ENCODE peak calls at places on chromosomes 12 and 14, in six cellular contexts. One of them, this sample, is unnamed.
A peak's percentile ranks its signal among the peaks of the same experiment; 100 is the strongest.

GRCh38 chr12:79775355-79776073 is 84.8 kb upstream of the PAWR start:
- DNase-seq in progenitor cell of endocrine pancreas: no peak
- DNase-seq in astrocyte: no peak
- DNase-seq in stomach: no peak
- DNase-seq in PC-9: no peak
- DNase-seq in CD4-positive, alpha-beta T cell: no peak
- DNase-seq in this sample: no peak

GRCh38 chr12:112008918-112009317 is 4.0 kb downstream of the TMEM116 start:
- DNase-seq in astrocyte: no peak
- DNase-seq in progenitor cell of endocrine pancreas: no peak
- DNase-seq in stomach: no peak
- DNase-seq in CD4-positive, alpha-beta T cell: no peak
- DNase-seq in PC-9: no peak
- DNase-seq in this sample: no peak

GRCh38 chr12:12379831-12380730 is 23.2 kb downstream of the BORCS5 start:
- DNase-seq in PC-9: no peak
- DNase-seq in progenitor cell of endocrine pancreas: no peak
- DNase-seq in CD4-positive, alpha-beta T cell: peak; percentile 18
- DNase-seq in stomach: no peak
- DNase-seq in astrocyte: no peak
- DNase-seq in this sample: no peak

GRCh38 chr12:95003921-95004272 is 400 bp upstream of the NDUFA12 start:
- DNase-seq in progenitor cell of endocrine pancreas: no peak
- DNase-seq in CD4-positive, alpha-beta T cell: no peak
- DNase-seq in astrocyte: no peak
- DNase-seq in PC-9: no peak
- DNase-seq in stomach: no peak
- DNase-seq in this sample: no peak

GRCh38 chr12:15334225-15334624 is 11.9 kb downstream of the PTPRO start:
- DNase-seq in PC-9: no peak
- DNase-seq in stomach: no peak
- DNase-seq in CD4-positive, alpha-beta T cell: no peak
- DNase-seq in astrocyte: no peak
- DNase-seq in progenitor cell of endocrine pancreas: no peak
- DNase-seq in this sample: no peak

GRCh38 chr12:98594050-98594853 is 766 bp downstream of the SLC25A3 start:
- DNase-seq in PC-9: no peak
- DNase-seq in stomach: peak; percentile 44
- DNase-seq in astrocyte: no peak
- DNase-seq in CD4-positive, alpha-beta T cell: peak; percentile 26
- DNase-seq in progenitor cell of endocrine pancreas: peak; percentile 10
- DNase-seq in this sample: no peak

GRCh38 chr12:53074999-53075370 is 4.2 kb downstream of the SPRYD3 start:
- DNase-seq in astrocyte: no peak
- DNase-seq in progenitor cell of endocrine pancreas: no peak
- DNase-seq in PC-9: no peak
- DNase-seq in CD4-positive, alpha-beta T cell: no peak
- DNase-seq in stomach: no peak
- DNase-seq in this sample: no peak

GRCh38 chr12:131737485-131737827 is 26.6 kb downstream of the SFSWAP start:
- DNase-seq in stomach: no peak
- DNase-seq in astrocyte: no peak
- DNase-seq in PC-9: no peak
- DNase-seq in CD4-positive, alpha-beta T cell: no peak
- DNase-seq in progenitor cell of endocrine pancreas: no peak
- DNase-seq in this sample: no peak

GRCh38 chr12:80847575-80847974 is 90.2 kb downstream of the LIN7A start:
- DNase-seq in PC-9: no peak
- DNase-seq in CD4-positive, alpha-beta T cell: no peak
- DNase-seq in progenitor cell of endocrine pancreas: no peak
- DNase-seq in stomach: no peak
- DNase-seq in astrocyte: no peak
- DNase-seq in this sample: no peak

GRCh38 chr12:2057041-2057792 is 4.4 kb downstream of the CACNA1C start:
- DNase-seq in stomach: peak; percentile 60
- DNase-seq in progenitor cell of endocrine pancreas: peak; percentile 90
- DNase-seq in CD4-positive, alpha-beta T cell: peak; percentile 20
- DNase-seq in PC-9: peak; percentile 21
- DNase-seq in astrocyte: no peak
- DNase-seq in this sample: peak; percentile 81

GRCh38 chr12:118187746-118188390 is 51.9 kb downstream of the PEBP1 start:
- DNase-seq in stomach: no peak
- DNase-seq in PC-9: no peak
- DNase-seq in astrocyte: no peak
- DNase-seq in progenitor cell of endocrine pancreas: no peak
- DNase-seq in CD4-positive, alpha-beta T cell: no peak
- DNase-seq in this sample: no peak

GRCh38 chr12:3137268-3137761 is 60.1 kb downstream of the TSPAN9 start:
- DNase-seq in progenitor cell of endocrine pancreas: no peak
- DNase-seq in stomach: no peak
- DNase-seq in PC-9: no peak
- DNase-seq in CD4-positive, alpha-beta T cell: no peak
- DNase-seq in astrocyte: no peak
- DNase-seq in this sample: no peak

GRCh38 chr14:37082431-37082830 is 90.0 kb downstream of the SLC25A21 start:
- DNase-seq in stomach: no peak
- DNase-seq in astrocyte: no peak
- DNase-seq in progenitor cell of endocrine pancreas: no peak
- DNase-seq in PC-9: no peak
- DNase-seq in CD4-positive, alpha-beta T cell: no peak
- DNase-seq in this sample: no peak

GRCh38 chr12:62713190-62713589 is 221.8 kb downstream of the PPM1H start:
- DNase-seq in progenitor cell of endocrine pancreas: no peak
- DNase-seq in CD4-positive, alpha-beta T cell: no peak
- DNase-seq in stomach: no peak
- DNase-seq in astrocyte: no peak
- DNase-seq in PC-9: no peak
- DNase-seq in this sample: no peak

GRCh38 chr12:58858030-58858429 is 62.3 kb downstream of the LRIG3 start:
- DNase-seq in progenitor cell of endocrine pancreas: no peak
- DNase-seq in PC-9: no peak
- DNase-seq in astrocyte: no peak
- DNase-seq in stomach: no peak
- DNase-seq in CD4-positive, alpha-beta T cell: no peak
- DNase-seq in this sample: no peak

GRCh38 chr12:23238190-23238589 is 613.2 kb downstream of the ETNK1 start:
- DNase-seq in CD4-positive, alpha-beta T cell: no peak
- DNase-seq in stomach: no peak
- DNase-seq in astrocyte: no peak
- DNase-seq in progenitor cell of endocrine pancreas: no peak
- DNase-seq in PC-9: no peak
- DNase-seq in this sample: no peak

GRCh38 chr12:131796754-131797587 is 31.2 kb upstream of the MMP17 start:
- DNase-seq in progenitor cell of endocrine pancreas: no peak
- DNase-seq in astrocyte: no peak
- DNase-seq in stomach: no peak
- DNase-seq in CD4-positive, alpha-beta T cell: no peak
- DNase-seq in PC-9: no peak
- DNase-seq in this sample: no peak

GRCh38 chr12:64450711-64451486 is 1.0 kb upstream of the TBK1 start:
- DNase-seq in astrocyte: peak; percentile 3
- DNase-seq in PC-9: no peak
- DNase-seq in progenitor cell of endocrine pancreas: no peak
- DNase-seq in stomach: no peak
- DNase-seq in CD4-positive, alpha-beta T cell: no peak
- DNase-seq in this sample: no peak

GRCh38 chr12:77734489-77734888 is 96.2 kb upstream of the NAV3 start:
- DNase-seq in progenitor cell of endocrine pancreas: no peak
- DNase-seq in CD4-positive, alpha-beta T cell: no peak
- DNase-seq in PC-9: no peak
- DNase-seq in astrocyte: peak; percentile 30
- DNase-seq in stomach: no peak
- DNase-seq in this sample: no peak

GRCh38 chr14:41785696-41786095 is 179.0 kb downstream of the LRFN5 start:
- DNase-seq in astrocyte: no peak
- DNase-seq in CD4-positive, alpha-beta T cell: no peak
- DNase-seq in progenitor cell of endocrine pancreas: no peak
- DNase-seq in PC-9: no peak
- DNase-seq in stomach: no peak
- DNase-seq in this sample: no peak
- TF ChIP-seq CTCF in astrocyte: no peak
- TF ChIP-seq CTCF in CD4-positive, alpha-beta T cell: no peak
- TF ChIP-seq CTCF in progenitor cell of endocrine pancreas: no peak
- TF ChIP-seq CTCF in PC-9: no peak
- TF ChIP-seq CTCF in stomach: no peak
- TF ChIP-seq CTCF in this sample: no peak

GRCh38 chr14:54512393-54512792 is 2.7 kb downstream of the CGRRF1 start:
- DNase-seq in CD4-positive, alpha-beta T cell: no peak
- DNase-seq in stomach: no peak
- DNase-seq in astrocyte: no peak
- DNase-seq in progenitor cell of endocrine pancreas: no peak
- DNase-seq in PC-9: no peak
- DNase-seq in this sample: no peak

GRCh38 chr14:54515670-54516069 is 6.0 kb downstream of the CGRRF1 start:
- DNase-seq in astrocyte: no peak
- DNase-seq in progenitor cell of endocrine pancreas: no peak
- DNase-seq in stomach: no peak
- DNase-seq in PC-9: no peak
- DNase-seq in CD4-positive, alpha-beta T cell: no peak
- DNase-seq in this sample: no peak

DNA sequence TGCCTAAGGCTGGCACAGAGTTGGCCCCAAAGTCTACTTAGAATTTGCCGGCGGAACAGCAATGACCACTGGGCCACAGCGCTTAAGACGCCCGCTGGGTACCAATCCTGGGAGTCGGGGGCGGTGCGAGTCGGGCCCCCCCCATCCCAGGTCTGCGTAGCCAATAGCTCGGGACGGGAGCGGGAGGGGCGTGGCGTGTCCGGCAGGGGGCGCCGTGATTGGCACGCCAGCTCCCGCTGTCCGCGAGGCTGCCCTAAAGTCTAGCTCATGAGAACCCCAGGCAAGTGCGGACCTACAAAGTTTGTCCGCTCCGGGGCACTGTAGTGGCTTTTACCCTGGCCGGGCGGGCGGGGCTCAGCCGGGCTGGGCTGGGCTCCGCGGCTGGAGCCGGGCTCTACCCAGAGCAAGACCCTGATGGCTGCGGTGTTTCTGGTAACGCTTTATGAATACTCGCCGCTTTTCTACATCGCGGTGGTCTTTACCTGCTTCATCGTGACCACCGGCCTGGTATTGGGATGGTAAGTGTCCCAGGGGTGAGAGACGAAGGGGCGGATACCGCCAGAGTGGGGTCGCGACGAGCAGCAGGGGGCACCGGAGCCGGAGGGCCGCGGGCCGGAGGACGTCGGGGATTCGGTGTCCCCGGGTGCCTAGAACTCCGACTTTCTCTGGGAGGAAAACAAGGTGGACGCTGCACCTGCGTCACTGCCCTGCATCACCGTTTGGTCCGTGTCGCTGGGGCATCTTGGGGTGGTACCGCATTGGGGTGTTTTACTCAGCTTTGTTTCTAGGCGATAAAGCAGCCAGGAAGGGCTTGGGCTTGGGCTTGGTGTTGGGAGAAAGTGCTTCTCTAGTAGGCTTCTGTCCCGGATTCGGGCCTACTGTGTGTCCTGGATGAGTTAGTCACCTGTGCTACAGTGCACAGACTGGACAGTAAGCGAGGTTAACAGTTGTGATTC is at the start of gene CGRRF1:
- DNase-seq in PC-9: peak; percentile 98
- DNase-seq in astrocyte: peak; percentile 96
- DNase-seq in CD4-positive, alpha-beta T cell: peak; percentile 94
- DNase-seq in progenitor cell of endocrine pancreas: peak; percentile 98
- DNase-seq in stomach: peak; percentile 98
- DNase-seq in this sample: peak; percentile 99
- TF ChIP-seq CTCF in PC-9: peak; percentile 79
- TF ChIP-seq CTCF in astrocyte: no peak
- TF ChIP-seq CTCF in CD4-positive, alpha-beta T cell: peak; percentile 64
- TF ChIP-seq CTCF in progenitor cell of endocrine pancreas: peak; percentile 71
- TF ChIP-seq CTCF in stomach: peak; percentile 74
- TF ChIP-seq CTCF in this sample: peak; percentile 74

GRCh38 chr14:22610931-22611330 is 12.8 kb downstream of the ABHD4 start:
- DNase-seq in astrocyte: no peak
- DNase-seq in progenitor cell of endocrine pancreas: no peak
- DNase-seq in PC-9: no peak
- DNase-seq in CD4-positive, alpha-beta T cell: no peak
- DNase-seq in stomach: no peak
- DNase-seq in this sample: no peak

GRCh38 chr14:22607291-22607690 is 9.2 kb downstream of the ABHD4 start:
- DNase-seq in astrocyte: no peak
- DNase-seq in PC-9: no peak
- DNase-seq in progenitor cell of endocrine pancreas: no peak
- DNase-seq in CD4-positive, alpha-beta T cell: no peak
- DNase-seq in stomach: no peak
- DNase-seq in this sample: no peak

GRCh38 chr14:22614240-22614799 is 16.2 kb downstream of the ABHD4 start:
- DNase-seq in stomach: no peak
- DNase-seq in progenitor cell of endocrine pancreas: no peak
- DNase-seq in CD4-positive, alpha-beta T cell: no peak
- DNase-seq in PC-9: peak; percentile 76
- DNase-seq in astrocyte: peak; percentile 99
- DNase-seq in this sample: no peak

GRCh38 chr14:22613736-22614239 is 15.7 kb downstream of the ABHD4 start:
- DNase-seq in astrocyte: no peak
- DNase-seq in progenitor cell of endocrine pancreas: no peak
- DNase-seq in CD4-positive, alpha-beta T cell: no peak
- DNase-seq in stomach: no peak
- DNase-seq in PC-9: no peak
- DNase-seq in this sample: no peak

GRCh38 chr14:22613091-22613695 is 15.1 kb downstream of the ABHD4 start:
- DNase-seq in astrocyte: no peak
- DNase-seq in stomach: no peak
- DNase-seq in CD4-positive, alpha-beta T cell: no peak
- DNase-seq in progenitor cell of endocrine pancreas: no peak
- DNase-seq in PC-9: no peak
- DNase-seq in this sample: no peak
- TF ChIP-seq CTCF in astrocyte: peak; percentile 31
- TF ChIP-seq CTCF in stomach: no peak
- TF ChIP-seq CTCF in CD4-positive, alpha-beta T cell: no peak
- TF ChIP-seq CTCF in progenitor cell of endocrine pancreas: no peak
- TF ChIP-seq CTCF in PC-9: peak; percentile 29
- TF ChIP-seq CTCF in this sample: peak; percentile 34

DNA sequence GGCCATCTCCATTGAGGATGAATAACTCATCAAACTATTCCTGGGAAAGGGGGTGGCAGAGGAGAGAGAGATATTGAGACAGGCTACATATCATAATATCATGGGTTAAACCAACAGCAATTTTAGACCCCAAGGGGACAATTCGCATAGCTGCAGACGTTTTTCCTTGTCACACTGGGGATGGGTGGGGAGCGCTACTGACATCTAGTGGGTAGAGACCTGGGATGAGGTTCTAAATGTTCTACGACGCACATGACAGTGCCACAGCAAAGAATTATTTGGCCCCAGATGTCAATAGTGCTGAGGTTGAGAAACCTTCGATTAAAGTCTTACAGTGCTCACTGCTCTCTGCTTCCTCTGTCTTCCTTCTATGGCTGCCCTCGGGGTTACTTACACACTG is 425.6 kb downstream of the NRXN3 start:
- DNase-seq in progenitor cell of endocrine pancreas: no peak
- DNase-seq in CD4-positive, alpha-beta T cell: no peak
- DNase-seq in astrocyte: no peak
- DNase-seq in stomach: no peak
- DNase-seq in PC-9: no peak
- DNase-seq in this sample: no peak
- TF ChIP-seq CTCF in progenitor cell of endocrine pancreas: peak; percentile 34
- TF ChIP-seq CTCF in CD4-positive, alpha-beta T cell: no peak
- TF ChIP-seq CTCF in astrocyte: peak; percentile 33
- TF ChIP-seq CTCF in stomach: no peak
- TF ChIP-seq CTCF in PC-9: no peak
- TF ChIP-seq CTCF in this sample: peak; percentile 41

This sample was measured in type B pancreatic cell.